ENCODE peak calls at places on chromosome 3, in five cellular contexts. G, J, O, K and P are unnamed samples.

GRCh38 chr3:35200056-35200455 is 439.3 kb upstream of the ARPP21 start:
- DNase-seq in G (no peak), J (no peak), O (no peak), K (no peak), P (no peak)

GRCh38 chr3:45793482-45794176 is 2.7 kb downstream of the SLC6A20 start:
- DNase-seq in G (no peak), J (no peak), O (no peak), K (no peak), P (no peak)

GRCh38 chr3:145070795-145071194 is 1090.2 kb downstream of the PLOD2 start:
- DNase-seq in G (no peak), J (no peak), O (no peak), K (no peak), P (no peak)

GRCh38 chr3:155664922-155665695 is 79.8 kb downstream of the PLCH1 start:
- DNase-seq in G (no peak), J (no peak), O (peak), K (peak), P (peak)

GRCh38 chr3:188686319-188686718 is 485.5 kb upstream of the TPRG1 start:
- DNase-seq in G (no peak), J (peak), O (no peak), K (no peak), P (no peak)

GRCh38 chr3:114307222-114307840 is 13.5 kb downstream of the TIGIT start:
- DNase-seq in G (no peak), J (peak), O (no peak), K (no peak), P (no peak)

GRCh38 chr3:42780892-42781700 is 8.0 kb upstream of the CCDC13 start:
- DNase-seq in G (peak), J (peak), O (no peak), K (peak), P (no peak)

GRCh38 chr3:64223809-64224570 is 1.3 kb downstream of the PRICKLE2 start:
- DNase-seq in G (no peak), J (no peak), O (no peak), K (no peak), P (peak)

GRCh38 chr3:10627884-10628572 is 122.6 kb upstream of the ATP2B2 start:
- DNase-seq in G (no peak), J (no peak), O (no peak), K (peak), P (no peak)

GRCh38 chr3:119652306-119653033 is 7.9 kb downstream of the POPDC2 start:
- DNase-seq in G (no peak), J (no peak), O (peak), K (no peak), P (no peak)

GRCh38 chr3:46184469-46184868 is 23.6 kb downstream of the CCR1 start:
- DNase-seq in G (no peak), J (no peak), O (no peak), K (no peak), P (no peak)

GRCh38 chr3:43453981-43454380 is 167.6 kb downstream of the SNRK start:
- DNase-seq in G (no peak), J (no peak), O (no peak), K (no peak), P (no peak)

GRCh38 chr3:48960841-48961413 is 29.1 kb upstream of the P4HTM start:
- DNase-seq in G (no peak), J (no peak), O (no peak), K (no peak), P (no peak)

GRCh38 chr3:135235541-135235940 is 440.5 kb downstream of the EPHB1 start:
- DNase-seq in G (no peak), J (no peak), O (no peak), K (no peak), P (no peak)

GRCh38 chr3:177220136-177220974 is 23.1 kb upstream of the TBL1XR1 start:
- DNase-seq in G (no peak), J (no peak), O (no peak), K (no peak), P (no peak)

GRCh38 chr3:46495901-46496456 is 1.8 kb upstream of the RTP3 start:
- DNase-seq in G (no peak), J (no peak), O (no peak), K (no peak), P (no peak)

GRCh38 chr3:136078421-136079364 is 113.2 kb downstream of the PPP2R3A start:
- DNase-seq in G (no peak), J (peak), O (no peak), K (peak), P (no peak)

GRCh38 chr3:37768107-37768809 is 93.4 kb upstream of the CTDSPL start:
- DNase-seq in G (no peak), J (no peak), O (no peak), K (peak), P (no peak)

GRCh38 chr3:42123012-42123581 is 31.9 kb downstream of the TRAK1 start:
- DNase-seq in G (peak), J (no peak), O (no peak), K (no peak), P (no peak)

GRCh38 chr3:188853896-188854295 is 317.9 kb upstream of the TPRG1 start:
- DNase-seq in G (no peak), J (no peak), O (no peak), K (no peak), P (no peak)

GRCh38 chr3:31105011-31105410 is 210.6 kb upstream of the GADL1 start:
- DNase-seq in G (no peak), J (no peak), O (no peak), K (no peak), P (no peak)

GRCh38 chr3:196624008-196624790 is 15.3 kb upstream of the NRROS start:
- DNase-seq in G (no peak), J (peak), O (no peak), K (no peak), P (no peak)

GRCh38 chr3:65576942-65577341 is 461.8 kb downstream of the MAGI1 start:
- DNase-seq in G (no peak), J (no peak), O (no peak), K (no peak), P (no peak)

GRCh38 chr3:12929801-12930200 is 88.4 kb upstream of the RPL32 start:
- DNase-seq in G (no peak), J (no peak), O (no peak), K (no peak), P (no peak)

GRCh38 chr3:94285874-94286273 is 223.0 kb downstream of the NSUN3 start:
- DNase-seq in G (no peak), J (no peak), O (no peak), K (peak), P (no peak)

GRCh38 chr3:36944012-36944640 is 728 bp downstream of the TRANK1 start:
- DNase-seq in G (peak), J (peak), O (peak), K (peak), P (peak)

GRCh38 chr3:28951773-28952556 is 328.9 kb upstream of the RBMS3 start:
- DNase-seq in G (no peak), J (no peak), O (no peak), K (peak), P (no peak)

GRCh38 chr3:188792788-188793187 is 379.0 kb upstream of the TPRG1 start:
- DNase-seq in G (peak), J (peak), O (peak), K (peak), P (peak)

GRCh38 chr3:147412491-147412916 is 3.3 kb downstream of the ZIC1 start:
- DNase-seq in G (peak), J (no peak), O (no peak), K (peak), P (no peak)

GRCh38 chr3:59267021-59267420 is 217.2 kb upstream of the CFAP20DC start:
- DNase-seq in G (no peak), J (no peak), O (no peak), K (no peak), P (no peak)

GRCh38 chr3:102299125-102299877 is 135.5 kb upstream of the ZPLD1 start:
- DNase-seq in G (no peak), J (no peak), O (no peak), K (no peak), P (no peak)

GRCh38 chr3:56702487-56703315 is 19.6 kb upstream of the TASOR start:
- DNase-seq in G (peak), J (peak), O (no peak), K (peak), P (peak)

GRCh38 chr3:12759097-12759679 is at the start of gene TMEM40:
- DNase-seq in G (no peak), J (no peak), O (no peak), K (peak), P (no peak)

GRCh38 chr3:159637895-159638542 is 350.6 kb upstream of the IL12A start:
- DNase-seq in G (no peak), J (no peak), O (no peak), K (no peak), P (no peak)

GRCh38 chr3:102179321-102180290 is 255.2 kb upstream of the ZPLD1 start:
- DNase-seq in G (no peak), J (peak), O (no peak), K (no peak), P (no peak)

GRCh38 chr3:103337179-103337845 is 902.5 kb downstream of the ZPLD1 start:
- DNase-seq in G (no peak), J (no peak), O (no peak), K (peak), P (no peak)

GRCh38 chr3:71206821-71207220 is 376.7 kb downstream of the FOXP1 start:
- DNase-seq in G (no peak), J (no peak), O (no peak), K (no peak), P (no peak)

GRCh38 chr3:194323785-194324735 is 27.1 kb downstream of the CPN2 start:
- DNase-seq in G (no peak), J (peak), O (peak), K (peak), P (peak)